ENCODE peak calls at places on chromosomes 11 and 22, in six cellular contexts. H, K, Y, X, T and R are unnamed samples.
A peak's percentile ranks its signal among the peaks of the same experiment; 100 is the strongest.

GRCh38 chr22:42022162-42022847 is 23.7 kb downstream of the WBP2NL start:
- DNase-seq in K (no peak), X (no peak), T (no peak), H (no peak), Y (no peak), R (no peak)

GRCh38 chr11:124193221-124193945 is 10.2 kb downstream of the OR10D3 start:
- DNase-seq in T (no peak), Y (no peak), K (no peak), X (no peak), H (no peak), R (no peak)

GRCh38 chr11:34065505-34066203 is 14.1 kb downstream of the CAPRIN1 start:
- DNase-seq in X (no peak), H (no peak), T (no peak), K (no peak), Y (no peak), R (no peak)

GRCh38 chr11:7576671-7577225 is 62.9 kb downstream of the PPFIBP2 start:
- DNase-seq in Y (no peak), T (no peak), X (no peak), K (no peak), H (no peak), R (no peak)

GRCh38 chr11:12008790-12009616 is 577 bp upstream of the DKK3 start:
- DNase-seq in Y (no peak), X (no peak), K (no peak), T (peak; percentile 87), H (no peak), R (no peak)

GRCh38 chr11:1831338-1832180 is 3.2 kb upstream of the SYT8 start:
- DNase-seq in K (no peak), H (no peak), X (no peak), T (no peak), Y (no peak), R (no peak)

GRCh38 chr11:10777393-10777793 is 26.3 kb downstream of the CTR9 start:
- DNase-seq in X (no peak), Y (no peak), T (no peak), H (no peak), K (no peak), R (no peak)

GRCh38 chr22:39778055-39778454 is 115.5 kb downstream of the ENTHD1 start:
- DNase-seq in Y (no peak), H (no peak), K (no peak), T (no peak), X (no peak), R (no peak)

GRCh38 chr11:77136074-77136473 is 8.0 kb downstream of the MYO7A start:
- DNase-seq in X (no peak), Y (no peak), K (peak; percentile 40), H (no peak), T (peak; percentile 53), R (no peak)

GRCh38 chr11:130407978-130408377 is 20.4 kb downstream of the ADAMTS8 start:
- DNase-seq in Y (no peak), X (no peak), H (no peak), T (peak; percentile 54), K (peak; percentile 71), R (peak; percentile 64)

GRCh38 chr11:122599434-122599833 is 56.1 kb upstream of the UBASH3B start:
- DNase-seq in Y (no peak), K (no peak), X (no peak), T (no peak), H (no peak), R (no peak)

GRCh38 chr11:33894402-33894754 is 2.5 kb upstream of the LMO2 start:
- DNase-seq in T (no peak), Y (no peak), X (no peak), H (no peak), K (no peak), R (no peak)

GRCh38 chr11:75248924-75249256 is 8.3 kb downstream of the TPBGL start:
- DNase-seq in X (no peak), H (no peak), Y (no peak), K (no peak), T (no peak), R (no peak)

GRCh38 chr11:86460461-86461404 is 86.0 kb downstream of the CCDC81 start:
- DNase-seq in H (no peak), K (peak; percentile 49), T (no peak), X (no peak), Y (no peak), R (no peak)

GRCh38 chr22:24183321-24184031 is 2.2 kb downstream of the SUSD2 start:
- DNase-seq in T (no peak), Y (no peak), H (no peak), K (no peak), X (no peak), R (no peak)

GRCh38 chr11:10932976-10933375 is 75.1 kb upstream of the ZBED5 start:
- DNase-seq in K (no peak), X (no peak), Y (no peak), T (no peak), H (no peak), R (no peak)

GRCh38 chr11:27874998-27875397 is 174.7 kb upstream of the BDNF start:
- DNase-seq in H (no peak), Y (no peak), X (no peak), K (no peak), T (no peak), R (no peak)

GRCh38 chr22:27046126-27046525 is 388.7 kb downstream of the MIAT start:
- DNase-seq in K (no peak), H (no peak), T (no peak), Y (no peak), X (peak; percentile 11), R (no peak)

GRCh38 chr11:27933992-27934829 is 173.7 kb downstream of the KIF18A start:
- DNase-seq in K (peak; percentile 91), Y (no peak), T (peak; percentile 68), H (no peak), X (no peak), R (peak; percentile 99)

GRCh38 chr11:46315783-46316563 is 31.3 kb upstream of the DGKZ start:
- DNase-seq in T (no peak), Y (no peak), H (no peak), K (no peak), X (no peak), R (no peak)

GRCh38 chr11:115154355-115154736 is 349.9 kb downstream of the CADM1 start:
- DNase-seq in T (no peak), K (no peak), X (no peak), H (no peak), Y (no peak), R (no peak)

GRCh38 chr11:124538019-124538418 is 5.4 kb downstream of the OR8B12 start:
- DNase-seq in Y (no peak), K (peak; percentile 99), X (no peak), H (no peak), T (no peak), R (peak; percentile 83)

GRCh38 chr11:79087238-79087956 is 353.4 kb downstream of the TENM4 start:
- DNase-seq in H (no peak), K (peak; percentile 43), Y (no peak), T (peak; percentile 38), X (no peak), R (peak; percentile 52)

GRCh38 chr22:42202669-42203068 is 67.8 kb downstream of the TCF20 start:
- DNase-seq in T (no peak), Y (no peak), H (peak; percentile 31), K (peak; percentile 43), X (no peak), R (no peak)

GRCh38 chr11:130223291-130223971 is 63.8 kb downstream of the ST14 start:
- DNase-seq in K (no peak), T (no peak), X (no peak), Y (no peak), H (no peak), R (no peak)

GRCh38 chr11:124285610-124286344 is 28.0 kb downstream of the OR8D1 start:
- DNase-seq in X (no peak), K (peak; percentile 17), T (no peak), H (no peak), Y (no peak), R (peak; percentile 90)

GRCh38 chr22:46663001-46663400 is 42.8 kb downstream of the GRAMD4 start:
- DNase-seq in H (no peak), Y (no peak), X (no peak), K (no peak), T (no peak), R (no peak)